ENCODE peak calls at places on chromosomes 12 and 14, in six cellular contexts. B, V, P, T, M and D are unnamed samples. For H3K36me3, the result is how much of the 10 kb centered on the place peaks cover.

GRCh38 chr12:75631809-75632208 is 120.4 kb upstream of the KRR1 start:
- DNase-seq in B (no peak), V (no peak), P (no peak), T (no peak), M (no peak), D (no peak)

GRCh38 chr12:27615331-27615891 is 80.8 kb upstream of the REP15 start:
- DNase-seq in B (no peak), V (peak), P (peak), T (peak), M (no peak), D (no peak)

GRCh38 chr12:52521175-52521574 is 981 bp upstream of the KRT5 start:
- DNase-seq in B (no peak), V (peak), P (peak), T (peak), M (no peak), D (no peak)

GRCh38 chr12:57534250-57534649 is 11.6 kb downstream of the MBD6 start:
- DNase-seq in B (no peak), V (no peak), P (no peak), T (no peak), M (no peak), D (no peak)

GRCh38 chr14:50530794-50531193 is 1.6 kb downstream of the MAP4K5 start:
- DNase-seq in B (no peak), V (no peak), P (no peak), T (no peak), M (no peak), D (no peak)

GRCh38 chr12:54404061-54405004 is 14.7 kb downstream of the ITGA5 start:
- DNase-seq in B (peak), V (peak), P (peak), T (peak), M (no peak), D (no peak)

GRCh38 chr12:94225924-94226630 is 77.7 kb downstream of the PLXNC1 start:
- DNase-seq in B (no peak), V (no peak), P (no peak), T (no peak), M (no peak), D (no peak)

GRCh38 chr14:84579292-84579691 is 950.7 kb upstream of the FLRT2 start:
- DNase-seq in B (no peak), V (no peak), P (no peak), T (no peak), M (no peak), D (no peak)

GRCh38 chr14:67218126-67218525 is 23.1 kb upstream of the PALS1 start:
- DNase-seq in B (no peak), V (no peak), P (no peak), T (no peak), M (no peak), D (no peak)

GRCh38 chr14:89304972-89305703 is 111.9 kb downstream of the FOXN3 start:
- DNase-seq in B (no peak), V (no peak), P (peak), T (peak), M (no peak), D (no peak)

GRCh38 chr12:114984641-114985041 is 300.7 kb upstream of the TBX3 start:
- DNase-seq in B (no peak), V (no peak), P (no peak), T (no peak), M (no peak), D (no peak)

GRCh38 chr14:94679941-94680340 is 67.8 kb downstream of the SERPINA3 start:
- DNase-seq in B (no peak), V (no peak), P (no peak), T (no peak), M (no peak), D (no peak)

GRCh38 chr12:93578221-93578620 is 5.7 kb downstream of the SOCS2 start:
- DNase-seq in B (no peak), V (no peak), P (no peak), T (no peak), M (no peak), D (no peak)

GRCh38 chr12:92505373-92506340 is 197.1 kb upstream of the PLEKHG7 start:
- DNase-seq in B (no peak), V (no peak), P (no peak), T (peak), M (peak), D (peak)

GRCh38 chr12:52722680-52723079 is 19.4 kb upstream of the KRT77 start:
- DNase-seq in B (no peak), V (no peak), P (no peak), T (no peak), M (no peak), D (no peak)

GRCh38 chr14:56170877-56171422 is 52.7 kb downstream of the PELI2 start:
- DNase-seq in B (no peak), V (no peak), P (no peak), T (no peak), M (no peak), D (no peak)

GRCh38 chr12:116919247-116919671 is 8.5 kb downstream of the FBXW8 start:
- DNase-seq in B (no peak), V (no peak), P (no peak), T (no peak), M (no peak), D (no peak)

GRCh38 chr14:23143911-23144310 is 24.9 kb upstream of the CEBPE start:
- DNase-seq in B (no peak), V (no peak), P (no peak), T (no peak), M (no peak), D (no peak)

GRCh38 chr12:119512772-119513497 is 80.6 kb upstream of the TMEM233 start:
- DNase-seq in B (no peak), V (no peak), P (no peak), T (peak), M (no peak), D (no peak)

GRCh38 chr12:26298785-26299621 is 103.6 kb downstream of the SSPN start:
- DNase-seq in B (peak), V (no peak), P (peak), T (peak), M (no peak), D (no peak)
- TF ChIP-seq CTCF in B (peak), V (peak), P (peak), T (peak), M (peak), D (peak)

GRCh38 chr12:46219892-46220655 is 48.8 kb downstream of the SLC38A1 start:
- DNase-seq in B (no peak), V (peak), P (peak), T (peak), M (no peak), D (no peak)
- H3K36me3 ChIP-seq in B (under half), V (under half), P (under half), T (under half), M (under half), D (under half)

GRCh38 chr12:121837680-121838079 is 21.0 kb downstream of the HPD start:
- DNase-seq in B (no peak), V (no peak), P (no peak), T (no peak), M (no peak), D (no peak)
- TF ChIP-seq CTCF in B (no peak), V (no peak), P (no peak), T (no peak), M (no peak), D (no peak)

GRCh38 chr12:112017041-112017440 is 3.8 kb downstream of the ERP29 start:
- DNase-seq in B (no peak), V (no peak), P (no peak), T (no peak), M (no peak), D (no peak)
- H3K36me3 ChIP-seq in B (under half), V (under half), P (under half), T (under half), M (under half), D (under half)

GRCh38 chr12:108691154-108691994 is 39.9 kb downstream of the CORO1C start:
- DNase-seq in B (peak), V (peak), P (peak), T (peak), M (peak), D (peak)
- TF ChIP-seq CTCF in B (no peak), V (peak), P (peak), T (no peak), M (peak), D (peak)